ENCODE peak calls at places on chromosomes 1 and 21, in ten cellular contexts. I is IMR-90, B is thoracic aorta, S is endodermal cell, R is fibroblast of lung, F is heart left ventricle, E is upper lobe of right lung, W is esophagus muscularis mucosa, T is PC-3, L is psoas muscle. A is an unnamed sample. For H3K36me3 and H3K9me3, the result is how much of the 10 kb centered on the place peaks cover.

GRCh38 chr1:21334214-21335087 is 44.2 kb upstream of the ECE1 start:
- DNase-seq in I (peak), B (peak), S (peak), R (peak), F (peak), E (peak), W (no peak), T (peak), L (peak), A (peak)

GRCh38 chr21:27418338-27418737 is 451.4 kb upstream of the ADAMTS5 start:
- DNase-seq in I (no peak), B (no peak), S (no peak), R (no peak), F (no peak), E (no peak), W (no peak), T (no peak), L (no peak), A (no peak)

GRCh38 chr1:193104496-193104905 is 713 bp downstream of the GLRX2 start:
- DNase-seq in I (peak), B (no peak), S (peak), R (peak), F (peak), E (peak), W (no peak), T (peak), L (no peak), A (peak)

GRCh38 chr1:40042337-40042736 is 1.8 kb downstream of the CAP1 start:
- DNase-seq in I (peak), B (no peak), S (no peak), R (peak), F (no peak), E (no peak), W (no peak), T (peak), L (no peak), A (no peak)

GRCh38 chr1:246176126-246177024 is 330.7 kb downstream of the SMYD3 start:
- DNase-seq in I (peak), B (no peak), S (no peak), R (peak), F (no peak), E (no peak), W (no peak), T (peak), L (no peak), A (no peak)

GRCh38 chr1:212667223-212668139 is 32.2 kb downstream of the BATF3 start:
- DNase-seq in I (peak), B (peak), S (peak), R (peak), F (peak), E (no peak), W (no peak), T (peak), L (no peak), A (peak)

GRCh38 chr1:921011-921837 is 2.5 kb upstream of the SAMD11 start:
- DNase-seq in I (peak), B (no peak), S (peak), R (peak), F (peak), E (peak), W (no peak), T (peak), L (peak), A (peak)

GRCh38 chr1:160647329-160647720 is 481 bp upstream of the SLAMF1 start:
- DNase-seq in I (no peak), B (no peak), S (no peak), R (no peak), F (no peak), E (no peak), W (peak), T (no peak), L (no peak), A (no peak)

GRCh38 chr21:27787046-27787445 is 820.2 kb upstream of the ADAMTS5 start:
- DNase-seq in I (peak), B (no peak), S (no peak), R (no peak), F (no peak), E (no peak), W (no peak), T (peak), L (no peak), A (no peak)

GRCh38 chr1:1304331-1305299 is 3.1 kb downstream of the ACAP3 start:
- DNase-seq in I (peak), B (no peak), S (peak), R (peak), F (peak), E (no peak), W (peak), T (no peak), L (peak), A (peak)

GRCh38 chr1:236064674-236065508 is at the start of gene NID1:
- DNase-seq in I (peak), B (peak), S (peak), R (peak), F (peak), E (peak), W (peak), T (peak), L (peak), A (peak)

GRCh38 chr1:155205035-155205434 is 2.7 kb downstream of the THBS3 start:
- DNase-seq in I (no peak), B (no peak), S (no peak), R (no peak), F (no peak), E (no peak), W (no peak), T (no peak), L (peak), A (no peak)

GRCh38 chr1:89604414-89604735 is 28.5 kb upstream of the LRRC8C start:
- DNase-seq in I (peak), B (no peak), S (no peak), R (no peak), F (no peak), E (no peak), W (no peak), T (peak), L (no peak), A (peak)

GRCh38 chr1:39896909-39897685 is 4.6 kb downstream of the MYCL start:
- DNase-seq in I (peak), B (no peak), S (peak), R (peak), F (no peak), E (no peak), W (no peak), T (no peak), L (no peak), A (peak)

GRCh38 chr1:169466259-169467230 is 19.2 kb downstream of the SLC19A2 start:
- DNase-seq in I (peak), B (no peak), S (peak), R (peak), F (no peak), E (no peak), W (no peak), T (peak), L (no peak), A (peak)

GRCh38 chr1:160137216-160137862 is 14.1 kb upstream of the ATP1A4 start:
- DNase-seq in I (no peak), B (no peak), S (no peak), R (no peak), F (no peak), E (no peak), W (no peak), T (no peak), L (no peak), A (no peak)

GRCh38 chr1:110874303-110875215 is 1.6 kb downstream of the CD53 start:
- DNase-seq in I (no peak), B (no peak), S (no peak), R (no peak), F (no peak), E (no peak), W (no peak), T (no peak), L (no peak), A (no peak)

GRCh38 chr1:75125161-75125681 is 9.0 kb upstream of the LHX8 start:
- DNase-seq in I (no peak), B (no peak), S (no peak), R (no peak), F (no peak), E (no peak), W (no peak), T (no peak), L (no peak), A (no peak)

GRCh38 chr1:247437551-247438535 is 20.1 kb downstream of the OR2B11 start:
- DNase-seq in I (no peak), B (no peak), S (no peak), R (no peak), F (no peak), E (no peak), W (no peak), T (no peak), L (no peak), A (no peak)

GRCh38 chr1:152621993-152622392 is 910 bp downstream of the LCE3A start:
- DNase-seq in I (no peak), B (no peak), S (no peak), R (no peak), F (no peak), E (no peak), W (peak), T (peak), L (no peak), A (no peak)

GRCh38 chr1:24764439-24764838 is 19.2 kb downstream of the CLIC4 start:
- DNase-seq in I (no peak), B (no peak), S (no peak), R (no peak), F (no peak), E (no peak), W (peak), T (no peak), L (no peak), A (no peak)

GRCh38 chr1:64240209-64240608 is 36.8 kb downstream of the UBE2U start:
- DNase-seq in I (peak), B (no peak), S (no peak), R (peak), F (no peak), E (no peak), W (no peak), T (no peak), L (no peak), A (no peak)

GRCh38 chr21:44326272-44326647 is 12.9 kb downstream of the CFAP410 start:
- DNase-seq in I (no peak), B (no peak), S (no peak), R (no peak), F (no peak), E (no peak), W (no peak), T (no peak), L (no peak), A (no peak)

GRCh38 chr1:203871114-203871875 is 9.9 kb downstream of the SNRPE start:
- DNase-seq in I (peak), B (no peak), S (peak), R (peak), F (no peak), E (no peak), W (no peak), T (peak), L (no peak), A (peak)

GRCh38 chr1:37288900-37289299 is 185.5 kb upstream of the ZC3H12A start:
- DNase-seq in I (no peak), B (no peak), S (no peak), R (no peak), F (no peak), E (no peak), W (no peak), T (no peak), L (no peak), A (no peak)

GRCh38 chr1:60281360-60281932 is 207.9 kb upstream of the C1orf87 start:
- DNase-seq in I (peak), B (peak), S (peak), R (peak), F (peak), E (no peak), W (no peak), T (peak), L (peak), A (peak)

GRCh38 chr21:45615145-45615711 is 28.3 kb upstream of the PCBP3 start:
- DNase-seq in I (peak), B (no peak), S (peak), R (peak), F (no peak), E (peak), W (no peak), T (peak), L (no peak), A (no peak)

GRCh38 chr1:2404890-2405511 is 7.4 kb downstream of the PEX10 start:
- DNase-seq in I (peak), B (no peak), S (no peak), R (peak), F (no peak), E (no peak), W (no peak), T (no peak), L (no peak), A (no peak)

GRCh38 chr1:226085675-226086074 is 23.2 kb downstream of the H3-3A start:
- DNase-seq in I (no peak), B (no peak), S (no peak), R (no peak), F (no peak), E (peak), W (no peak), T (no peak), L (no peak), A (no peak)

GRCh38 chr1:218845589-218845988 is 328.1 kb upstream of the LYPLAL1 start:
- DNase-seq in I (no peak), B (no peak), S (no peak), R (no peak), F (no peak), E (no peak), W (no peak), T (no peak), L (no peak), A (no peak)

GRCh38 chr1:201327687-201328240 is 44.5 kb downstream of the PKP1 start:
- DNase-seq in I (no peak), B (no peak), S (no peak), R (no peak), F (peak), E (peak), W (no peak), T (no peak), L (no peak), A (no peak)

GRCh38 chr1:201594575-201595245 is 55.8 kb downstream of the NAV1 start:
- DNase-seq in I (peak), B (no peak), S (peak), R (no peak), F (no peak), E (peak), W (no peak), T (no peak), L (no peak), A (no peak)

GRCh38 chr1:32031578-32032286 is 18.1 kb downstream of the KHDRBS1 start:
- DNase-seq in I (peak), B (no peak), S (no peak), R (peak), F (no peak), E (no peak), W (no peak), T (peak), L (no peak), A (peak)

GRCh38 chr1:17547271-17547670 is 7.8 kb downstream of the ARHGEF10L start:
- DNase-seq in I (no peak), B (no peak), S (peak), R (no peak), F (no peak), E (no peak), W (no peak), T (no peak), L (no peak), A (no peak)

GRCh38 chr21:42366292-42367010 is at the start of gene TFF1:
- DNase-seq in I (peak), B (no peak), S (no peak), R (no peak), F (no peak), E (no peak), W (no peak), T (peak), L (no peak), A (no peak)

DNA sequence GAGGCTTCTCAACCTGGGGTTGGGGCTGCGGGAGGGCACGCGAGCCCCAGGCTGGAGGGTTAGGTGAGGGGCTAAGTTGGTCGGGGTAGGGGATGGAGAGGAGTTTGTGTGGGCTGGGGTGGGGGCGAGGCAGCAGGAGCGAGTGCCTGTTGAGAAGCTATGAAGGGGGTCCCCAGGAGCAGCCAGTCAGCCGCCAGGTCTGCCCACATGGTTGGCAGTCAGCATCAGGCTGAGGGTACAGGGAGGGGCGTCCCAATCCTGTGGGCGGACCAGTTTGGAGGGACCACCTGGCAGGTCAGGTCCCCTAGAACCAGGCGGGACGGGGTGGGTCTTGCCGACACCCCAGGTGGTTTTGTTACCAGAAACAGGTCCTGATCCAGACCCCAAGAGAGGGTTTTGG is 400 bp upstream of the TRIM17 start:
- DNase-seq in I (no peak), B (no peak), S (peak), R (no peak), F (no peak), E (peak), W (no peak), T (no peak), L (no peak), A (no peak)
- H3K4me3 ChIP-seq in I (no peak), B (no peak), S (no peak), R (no peak), F (no peak), E (no peak), W (peak), T (no peak), L (no peak), A (no peak)

DNA sequence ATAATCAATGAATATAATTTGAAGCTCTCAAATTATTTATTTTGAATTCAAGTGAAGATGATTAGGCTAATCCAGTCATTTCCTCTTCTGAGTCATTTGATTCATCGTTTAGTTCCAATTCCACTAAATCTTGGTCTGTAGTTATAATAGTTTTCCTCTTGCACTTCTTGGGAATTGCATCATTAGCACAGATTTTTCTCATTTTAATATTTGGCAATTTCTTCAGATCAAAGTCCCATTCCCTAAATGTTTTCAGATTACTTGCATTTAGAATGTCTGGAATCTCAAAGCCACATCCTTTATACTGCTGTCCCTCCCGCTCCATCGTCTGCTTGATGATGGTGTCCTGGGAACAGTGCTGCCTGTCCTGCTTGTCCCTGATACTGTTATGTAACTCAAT is 43.5 kb downstream of the MAST2 start:
- DNase-seq in I (peak), B (no peak), S (no peak), R (peak), F (no peak), E (no peak), W (no peak), T (peak), L (no peak), A (no peak)
- H3K36me3 ChIP-seq in I (under half), B (under half), S (under half), R (under half), F (under half), E (under half), W (under half), T (under half), L (under half), A (under half)

GRCh38 chr21:40759061-40759460 is 87.9 kb downstream of the DSCAM start:
- DNase-seq in I (no peak), B (no peak), S (no peak), R (no peak), F (no peak), E (no peak), W (peak), T (no peak), L (no peak), A (no peak)
- H3K9me3 ChIP-seq in I (under half), B (under half), S (under half), R (under half), F (under half), E (under half), W (under half), T (under half), L (under half), A (under half)

GRCh38 chr21:40846566-40847411 is at the start of gene DSCAM:
- DNase-seq in I (no peak), B (no peak), S (peak), R (peak), F (no peak), E (no peak), W (peak), T (no peak), L (no peak), A (peak)
- H3K4me3 ChIP-seq in I (peak), B (no peak), S (peak), R (peak), F (no peak), E (no peak), W (no peak), T (peak), L (no peak), A (peak)

DNA sequence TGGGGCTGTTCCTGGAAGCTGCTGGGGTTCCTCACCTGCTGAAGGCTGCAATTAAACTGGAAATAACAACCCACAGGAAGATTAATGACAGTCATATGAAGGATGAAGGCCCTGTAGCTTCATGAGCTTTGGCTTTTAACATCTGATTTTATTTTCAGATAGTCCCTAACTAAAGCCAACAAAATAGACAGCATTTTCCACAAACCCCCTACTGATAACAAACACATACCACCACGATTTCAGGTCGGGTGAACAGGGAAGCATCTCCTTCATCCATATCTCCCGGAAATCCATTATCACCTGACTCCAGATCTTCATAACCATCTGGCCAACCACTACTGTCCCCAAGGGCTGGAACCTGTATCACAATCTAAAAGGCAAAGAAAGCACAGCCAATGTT is 169.6 kb downstream of the TGFBR3 start:
- DNase-seq in I (no peak), B (no peak), S (no peak), R (no peak), F (no peak), E (no peak), W (no peak), T (no peak), L (no peak), A (no peak)
- H3K36me3 ChIP-seq in I (under half), B (under half), S (under half), R (under half), F (under half), E (half or more), W (under half), T (under half), L (half or more), A (under half)

GRCh38 chr1:6094801-6095505 is 49.3 kb downstream of the KCNAB2 start:
- DNase-seq in I (no peak), B (no peak), S (no peak), R (no peak), F (peak), E (peak), W (no peak), T (no peak), L (peak), A (no peak)

GRCh38 chr1:6093611-6094010 is 47.9 kb downstream of the KCNAB2 start:
- DNase-seq in I (no peak), B (no peak), S (no peak), R (no peak), F (peak), E (no peak), W (no peak), T (no peak), L (no peak), A (no peak)

GRCh38 chr1:6093061-6093460 is 47.4 kb downstream of the KCNAB2 start:
- DNase-seq in I (no peak), B (no peak), S (no peak), R (no peak), F (no peak), E (no peak), W (no peak), T (no peak), L (no peak), A (no peak)

GRCh38 chr1:6095511-6096242 is 50.0 kb downstream of the KCNAB2 start:
- DNase-seq in I (no peak), B (no peak), S (no peak), R (no peak), F (peak), E (no peak), W (no peak), T (no peak), L (peak), A (no peak)

DNA sequence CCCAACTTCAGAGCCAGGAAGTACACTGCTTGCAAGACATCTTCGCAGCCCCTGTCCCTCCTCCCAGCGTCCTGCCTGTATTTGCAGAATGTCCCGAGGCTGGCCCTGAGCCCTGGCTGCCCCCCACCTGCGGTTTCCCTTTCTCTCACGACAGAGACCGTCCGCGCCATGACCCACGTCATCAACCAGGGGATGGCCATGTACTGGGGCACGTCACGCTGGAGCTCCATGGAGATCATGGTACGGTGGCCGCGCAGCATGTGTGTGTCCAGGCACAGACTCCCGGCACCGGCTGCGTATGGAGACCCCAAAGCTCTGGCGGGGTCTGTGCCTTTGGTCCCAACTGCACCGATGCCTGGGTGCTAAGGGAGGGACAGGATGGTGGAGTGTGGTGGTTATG is 48.6 kb downstream of the KCNAB2 start:
- DNase-seq in I (no peak), B (no peak), S (no peak), R (no peak), F (peak), E (no peak), W (no peak), T (no peak), L (peak), A (no peak)
- H3K9me3 ChIP-seq in I (under half), B (under half), S (under half), R (under half), F (under half), E (under half), W (under half), T (under half), L (under half), A (under half)

GRCh38 chr1:41435570-41436178 is 48.8 kb downstream of the EDN2 start:
- DNase-seq in I (no peak), B (no peak), S (peak), R (peak), F (no peak), E (no peak), W (no peak), T (no peak), L (no peak), A (no peak)
- H3K4me3 ChIP-seq in I (no peak), B (no peak), S (no peak), R (no peak), F (no peak), E (no peak), W (no peak), T (no peak), L (no peak), A (no peak)

A was measured in MG63.